ENCODE peak calls at places on chromosomes 13 and 19, in four cellular contexts. V is CD8-positive, alpha-beta T cell; D is tibial artery; P is PC-9. O is an unnamed sample.

GRCh38 chr19:15297416-15298224 is 34.7 kb downstream of the BRD4 start:
- DNase-seq in V (no peak), D (no peak), P (no peak), O (no peak)

GRCh38 chr13:93963266-93964131 is 516.0 kb downstream of the DCT start:
- DNase-seq in V (no peak), D (no peak), P (no peak), O (no peak)

GRCh38 chr13:32902898-32903297 is 113.3 kb upstream of the KL start:
- DNase-seq in V (no peak), D (peak; percentile 91), P (no peak), O (peak; percentile 96)

GRCh38 chr13:99357920-99358319 is 50.7 kb upstream of the GPR183 start:
- DNase-seq in V (no peak), D (no peak), P (no peak), O (no peak)

GRCh38 chr19:15264061-15264932 is 32.0 kb upstream of the EPHX3 start:
- DNase-seq in V (peak; percentile 46), D (peak; percentile 87), P (peak; percentile 50), O (peak; percentile 79)

GRCh38 chr19:16612631-16613030 is 15.4 kb downstream of the MED26 start:
- DNase-seq in V (no peak), D (no peak), P (no peak), O (no peak)

GRCh38 chr13:112680741-112681360 is 9.0 kb upstream of the ATP11A start:
- DNase-seq in V (no peak), D (no peak), P (no peak), O (peak; percentile 41)

GRCh38 chr13:22793598-22794134 is 387.1 kb upstream of the SGCG start:
- DNase-seq in V (no peak), D (no peak), P (no peak), O (no peak)

GRCh38 chr13:112110479-112110878 is 43.5 kb downstream of the SOX1 start:
- DNase-seq in V (no peak), D (no peak), P (no peak), O (no peak)

GRCh38 chr13:37701972-37702371 is 103.4 kb upstream of the POSTN start:
- DNase-seq in V (no peak), D (peak; percentile 67), P (no peak), O (no peak)

GRCh38 chr13:75633285-75633684 is 2.8 kb upstream of the LMO7 start:
- DNase-seq in V (no peak), D (no peak), P (no peak), O (no peak)

GRCh38 chr19:48216933-48217332 is 38.8 kb downstream of the CARD8 start:
- DNase-seq in V (no peak), D (no peak), P (no peak), O (no peak)

GRCh38 chr13:20378721-20379120 is 146.6 kb upstream of the GJB6 start:
- DNase-seq in V (no peak), D (no peak), P (no peak), O (no peak)

GRCh38 chr13:79779061-79779460 is 298.1 kb downstream of the NDFIP2 start:
- DNase-seq in V (no peak), D (no peak), P (no peak), O (no peak)

GRCh38 chr19:18425515-18426415 is 6.6 kb downstream of the SSBP4 start:
- DNase-seq in V (no peak), D (peak; percentile 89), P (no peak), O (peak; percentile 77)

GRCh38 chr13:45220403-45220802 is 19.6 kb upstream of the KCTD4 start:
- DNase-seq in V (no peak), D (no peak), P (no peak), O (no peak)

GRCh38 chr13:61146158-61146557 is 269.5 kb downstream of the PCDH20 start:
- DNase-seq in V (no peak), D (no peak), P (no peak), O (no peak)

GRCh38 chr19:8423821-8424223 is 10.7 kb downstream of the MARCHF2 start:
- DNase-seq in V (no peak), D (peak; percentile 98), P (peak; percentile 91), O (peak; percentile 98)

GRCh38 chr13:60001892-60002291 is 161.8 kb downstream of the DIAPH3 start:
- DNase-seq in V (no peak), D (no peak), P (no peak), O (no peak)

GRCh38 chr19:48746738-48747575 is at the start of gene IZUMO1:
- DNase-seq in V (no peak), D (peak; percentile 77), P (peak; percentile 70), O (peak; percentile 93)

GRCh38 chr19:31126236-31126635 is 223.0 kb downstream of the TSHZ3 start:
- DNase-seq in V (no peak), D (no peak), P (no peak), O (no peak)

GRCh38 chr19:9827325-9828238 is at the start of gene UBL5:
- DNase-seq in V (peak; percentile 77), D (peak; percentile 92), P (peak; percentile 87), O (peak; percentile 85)

GRCh38 chr19:7336321-7336973 is 12.3 kb upstream of the ARHGEF18 start:
- DNase-seq in V (no peak), D (peak; percentile 52), P (no peak), O (peak; percentile 24)

GRCh38 chr19:10691178-10691881 is 9.9 kb upstream of the QTRT1 start:
- DNase-seq in V (no peak), D (no peak), P (no peak), O (peak; percentile 47)

GRCh38 chr13:93730780-93731179 is 504.2 kb downstream of the GPC6 start:
- DNase-seq in V (no peak), D (no peak), P (no peak), O (no peak)

GRCh38 chr13:20525601-20526544 is at the start of gene CRYL1:
- DNase-seq in V (peak; percentile 46), D (peak; percentile 88), P (peak; percentile 42), O (peak; percentile 85)

GRCh38 chr13:110539894-110540293 is 21.6 kb downstream of the RAB20 start:
- DNase-seq in V (no peak), D (no peak), P (no peak), O (no peak)

DNA sequence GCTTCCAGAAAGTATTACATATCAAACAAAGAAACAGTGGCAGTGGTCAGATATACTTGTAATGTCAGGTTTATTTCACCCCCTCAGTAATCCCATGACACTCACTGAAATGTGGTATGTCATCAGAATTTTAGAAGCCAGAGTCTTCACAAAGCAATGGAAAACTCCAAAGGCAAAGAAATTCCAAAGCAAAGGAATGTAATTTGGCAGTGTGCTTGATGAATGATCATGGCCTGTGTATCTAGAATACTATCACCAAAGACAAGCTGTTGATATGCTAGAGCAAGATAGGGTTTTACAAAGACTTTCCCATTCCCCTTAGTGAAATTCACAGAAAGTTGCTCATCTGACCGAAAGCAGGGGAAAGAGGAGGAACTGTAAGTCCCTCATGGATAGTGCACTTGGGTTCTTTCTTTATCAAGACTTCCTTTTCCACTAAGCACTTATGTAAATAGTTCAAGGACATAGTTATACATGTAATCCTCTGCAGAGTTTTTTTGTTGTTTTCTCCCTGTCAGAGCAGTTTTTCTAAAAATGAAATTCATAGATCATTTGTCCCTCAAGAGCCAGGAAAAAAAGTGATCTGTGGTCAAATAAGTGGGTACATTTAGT is 243.4 kb downstream of the NHLRC3 start:
- DNase-seq in V (no peak), D (no peak), P (no peak), O (no peak)
- H3K27ac ChIP-seq in V (no peak overlapping the region), D (no peak overlapping the region), P (no peak overlapping the region), O (no peak overlapping the region)

GRCh38 chr13:36131215-36131930 is at the start of gene DCLK1:
- DNase-seq in V (no peak), D (peak; percentile 80), P (peak; percentile 31), O (peak; percentile 95)

GRCh38 chr13:36133950-36134349 is 2.8 kb upstream of the DCLK1 start:
- DNase-seq in V (no peak), D (no peak), P (no peak), O (no peak)

GRCh38 chr13:36130542-36131214 is 504 bp downstream of the DCLK1 start:
- DNase-seq in V (no peak), D (peak; percentile 68), P (peak; percentile 15), O (peak; percentile 59)

GRCh38 chr13:36130168-36130541 is 1.0 kb downstream of the DCLK1 start:
- DNase-seq in V (no peak), D (no peak), P (no peak), O (no peak)

DNA sequence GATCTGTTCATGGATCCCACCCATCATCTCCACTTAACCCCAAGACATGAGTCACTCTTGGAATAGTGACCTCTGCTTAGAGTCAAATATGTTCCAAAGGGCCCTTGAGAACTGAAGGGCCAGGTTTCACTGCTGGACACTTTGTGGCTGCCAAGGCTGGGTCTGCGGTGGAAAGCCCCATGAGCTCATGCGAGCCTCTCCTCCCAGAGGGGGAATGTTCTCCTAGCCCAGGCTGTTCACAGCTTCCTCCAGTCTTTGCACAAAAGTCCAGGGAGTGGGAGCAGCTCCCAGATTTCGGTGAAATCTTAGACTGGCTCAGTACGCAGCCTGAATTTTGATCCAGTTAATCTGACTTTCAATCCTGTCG is 732 bp upstream of the DCLK1 start:
- DNase-seq in V (no peak), D (peak; percentile 79), P (no peak), O (peak; percentile 92)
- H3K4me3 ChIP-seq in V (no peak overlapping the region), D (peak overlapping the region; percentile 59), P (no peak overlapping the region), O (no peak overlapping the region)

GRCh38 chr13:114146629-114147028 is 14.2 kb upstream of the RASA3 start:
- DNase-seq in V (no peak), D (peak; percentile 50), P (no peak), O (no peak)

GRCh38 chr13:114147803-114148520 is 15.5 kb upstream of the RASA3 start:
- DNase-seq in V (no peak), D (peak; percentile 31), P (no peak), O (no peak)

GRCh38 chr13:114146173-114146572 is 13.8 kb upstream of the RASA3 start:
- DNase-seq in V (no peak), D (peak; percentile 46), P (no peak), O (no peak)

GRCh38 chr13:114149774-114150740 is 17.6 kb upstream of the RASA3 start:
- DNase-seq in V (no peak), D (no peak), P (no peak), O (no peak)

DNA sequence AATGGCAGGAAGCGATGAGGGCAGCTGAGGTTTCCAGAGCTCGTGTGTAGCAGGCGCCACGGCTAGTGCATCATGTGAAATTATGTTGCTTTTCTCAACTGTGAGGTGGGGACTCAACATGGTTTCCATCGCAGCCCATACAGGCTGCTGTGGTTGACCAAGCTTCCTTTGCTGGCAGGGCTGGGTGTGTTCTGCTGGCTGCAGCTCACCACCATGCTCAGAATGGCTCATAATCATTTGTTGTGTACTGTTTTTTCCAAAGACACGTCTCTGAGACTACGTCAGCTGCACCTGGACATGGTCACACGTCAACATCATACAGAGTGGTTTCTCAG is 16.1 kb upstream of the RASA3 start:
- DNase-seq in V (peak; percentile 78), D (no peak), P (no peak), O (no peak)
- H3K4me1 ChIP-seq in V (peaks cover 95% of the 10 kb centered on the region), D (peaks cover 9% of the 10 kb centered on the region), P (peaks cover 26% of the 10 kb centered on the region), O (no peaks in the 10 kb centered on the region)

GRCh38 chr19:51799998-51800848 is 5.3 kb downstream of the FPR3 start:
- DNase-seq in V (no peak), D (peak; percentile 78), P (no peak), O (peak; percentile 92)
- H3K27ac ChIP-seq in V (no peak overlapping the region), D (peak overlapping the region; percentile 59), P (no peak overlapping the region), O (peak overlapping the region; percentile 97)

GRCh38 chr19:1283917-1284292 is 1.8 kb upstream of the EFNA2 start:
- DNase-seq in V (no peak), D (no peak), P (no peak), O (no peak)
- H3K4me3 ChIP-seq in V (no peak overlapping the region), D (no peak overlapping the region), P (no peak overlapping the region), O (no peak overlapping the region)

GRCh38 chr19:5628919-5629481 is 6.1 kb downstream of the SAFB start:
- DNase-seq in V (no peak), D (no peak), P (no peak), O (no peak)
- H3K4me1 ChIP-seq in V (peaks cover 79% of the 10 kb centered on the region), D (peaks cover 91% of the 10 kb centered on the region), P (peaks cover 10% of the 10 kb centered on the region), O (peaks cover 23% of the 10 kb centered on the region)